ENCODE peak calls at places on chromosomes 1 and 21, in seven cellular contexts. R, O, E, L, W, Q and K are unnamed samples.

GRCh38 chr1:169161512-169162194 is 55.2 kb downstream of the ATP1B1 start:
- DNase-seq in R (peak), O (no peak), E (no peak), L (no peak), W (no peak), Q (no peak), K (no peak)

GRCh38 chr1:242826706-242827336 is 302.3 kb upstream of the PLD5 start:
- DNase-seq in R (no peak), O (no peak), E (no peak), L (no peak), W (no peak), Q (peak), K (no peak)

GRCh38 chr1:21189906-21190500 is 13.3 kb upstream of the EIF4G3 start:
- DNase-seq in R (no peak), O (no peak), E (no peak), L (no peak), W (no peak), Q (no peak), K (no peak)

GRCh38 chr1:8430476-8430875 is 112.6 kb downstream of the SLC45A1 start:
- DNase-seq in R (no peak), O (no peak), E (no peak), L (no peak), W (no peak), Q (no peak), K (no peak)

GRCh38 chr1:183048087-183049085 is 25.2 kb downstream of the LAMC1 start:
- DNase-seq in R (no peak), O (no peak), E (no peak), L (no peak), W (no peak), Q (no peak), K (no peak)

GRCh38 chr1:212186427-212187207 is 98.6 kb upstream of the PPP2R5A start:
- DNase-seq in R (no peak), O (no peak), E (no peak), L (peak), W (no peak), Q (no peak), K (no peak)

GRCh38 chr1:193590102-193590501 is 403.7 kb upstream of the B3GALT2 start:
- DNase-seq in R (no peak), O (no peak), E (no peak), L (no peak), W (no peak), Q (no peak), K (no peak)

GRCh38 chr1:176531896-176532892 is 69.2 kb downstream of the PAPPA2 start:
- DNase-seq in R (no peak), O (no peak), E (peak), L (no peak), W (no peak), Q (no peak), K (no peak)

GRCh38 chr1:167057297-167057688 is 32.9 kb downstream of the GPA33 start:
- DNase-seq in R (peak), O (no peak), E (peak), L (no peak), W (no peak), Q (peak), K (no peak)

GRCh38 chr1:63983391-63984256 is 209.8 kb downstream of the ROR1 start:
- DNase-seq in R (no peak), O (no peak), E (no peak), L (no peak), W (no peak), Q (no peak), K (no peak)

GRCh38 chr21:25709684-25710265 is 24.9 kb downstream of the ATP5PF start:
- DNase-seq in R (no peak), O (no peak), E (no peak), L (no peak), W (no peak), Q (no peak), K (no peak)

GRCh38 chr1:223649222-223649621 is 16.3 kb downstream of the CAPN8 start:
- DNase-seq in R (no peak), O (no peak), E (no peak), L (no peak), W (no peak), Q (no peak), K (no peak)

GRCh38 chr1:226698659-226699058 is 40.4 kb downstream of the ITPKB start:
- DNase-seq in R (no peak), O (no peak), E (no peak), L (no peak), W (no peak), Q (no peak), K (no peak)

GRCh38 chr1:59766463-59766862 is 48.3 kb upstream of the HOOK1 start:
- DNase-seq in R (no peak), O (no peak), E (no peak), L (no peak), W (no peak), Q (no peak), K (no peak)

GRCh38 chr1:110726755-110727154 is 52.0 kb upstream of the KCNA3 start:
- DNase-seq in R (no peak), O (no peak), E (no peak), L (no peak), W (no peak), Q (no peak), K (no peak)

GRCh38 chr1:68029444-68029843 is 21.0 kb downstream of the DIRAS3 start:
- DNase-seq in R (no peak), O (no peak), E (no peak), L (no peak), W (no peak), Q (no peak), K (no peak)

GRCh38 chr1:67355745-67356424 is 48.2 kb downstream of the IL12RB2 start:
- DNase-seq in R (peak), O (no peak), E (no peak), L (no peak), W (no peak), Q (no peak), K (peak)

GRCh38 chr1:53331446-53332187 is 3.7 kb upstream of the LRP8 start:
- DNase-seq in R (no peak), O (no peak), E (no peak), L (no peak), W (peak), Q (no peak), K (no peak)
- H3K27ac ChIP-seq in R (no peak), O (no peak), E (no peak), L (no peak), W (no peak), Q (no peak), K (no peak)

GRCh38 chr1:162625624-162626023 is 6.6 kb upstream of the DDR2 start:
- DNase-seq in R (no peak), O (no peak), E (no peak), L (no peak), W (no peak), Q (no peak), K (no peak)
- H3K27ac ChIP-seq in R (no peak), O (no peak), E (no peak), L (peak), W (peak), Q (no peak), K (no peak)

GRCh38 chr1:162973381-162973795 is 95.8 kb upstream of the RGS4 start:
- DNase-seq in R (peak), O (no peak), E (no peak), L (no peak), W (no peak), Q (peak), K (no peak)
- H3K27ac ChIP-seq in R (peak), O (no peak), E (no peak), L (no peak), W (no peak), Q (peak), K (no peak)

GRCh38 chr1:27499142-27499541 is 9.2 kb upstream of the WASF2 start:
- DNase-seq in R (no peak), O (no peak), E (no peak), L (no peak), W (no peak), Q (no peak), K (no peak)
- H3K27ac ChIP-seq in R (no peak), O (no peak), E (no peak), L (no peak), W (no peak), Q (no peak), K (no peak)

GRCh38 chr1:9724706-9725476 is 73.4 kb downstream of the PIK3CD start:
- DNase-seq in R (peak), O (peak), E (peak), L (peak), W (peak), Q (peak), K (no peak)

GRCh38 chr1:9721606-9722377 is 70.3 kb downstream of the PIK3CD start:
- DNase-seq in R (peak), O (peak), E (peak), L (peak), W (no peak), Q (peak), K (no peak)

GRCh38 chr1:9722378-9722749 is 70.8 kb downstream of the PIK3CD start:
- DNase-seq in R (no peak), O (no peak), E (no peak), L (no peak), W (no peak), Q (no peak), K (no peak)

GRCh38 chr1:9723068-9723805 is 71.7 kb downstream of the PIK3CD start:
- DNase-seq in R (no peak), O (no peak), E (no peak), L (no peak), W (no peak), Q (no peak), K (no peak)

DNA sequence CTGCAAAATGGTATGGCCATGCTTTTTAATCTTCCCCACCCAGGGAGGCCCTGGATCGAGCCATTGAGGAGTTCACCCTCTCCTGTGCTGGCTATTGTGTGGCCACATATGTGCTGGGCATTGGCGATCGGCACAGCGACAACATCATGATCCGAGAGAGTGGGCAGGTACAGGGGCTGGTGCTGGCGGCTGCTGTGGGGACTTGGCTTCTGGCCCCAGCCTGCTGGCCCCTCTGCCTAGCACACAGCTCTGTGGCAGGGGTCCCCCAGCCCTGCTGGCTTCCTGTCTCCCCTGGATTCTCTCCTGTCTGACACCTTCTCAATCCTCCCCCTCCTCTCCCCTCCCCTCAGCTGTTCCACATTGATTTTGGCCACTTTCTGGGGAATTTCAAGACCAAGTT is 72.4 kb downstream of the PIK3CD start:
- DNase-seq in R (no peak), O (no peak), E (no peak), L (no peak), W (no peak), Q (no peak), K (no peak)
- H3K27ac ChIP-seq in R (no peak), O (no peak), E (no peak), L (no peak), W (no peak), Q (no peak), K (no peak)